ENCODE peak calls at places on chromosome 6, in four cellular contexts. Z is AG08395, I is neural crest cell, B is T1000. E is an unnamed sample.

GRCh38 chr6:63597142-63598000 is 25.1 kb downstream of the LOC128125822 start:
- DNase-seq in Z (peak; percentile 7), I (no peak), B (no peak), E (no peak)

GRCh38 chr6:109349419-109349987 is 32.8 kb downstream of the CD164 start:
- DNase-seq in Z (peak; percentile 79), I (no peak), B (no peak), E (no peak)

GRCh38 chr6:47810885-47811284 is 29.1 kb downstream of the OPN5 start:
- DNase-seq in Z (no peak), I (no peak), B (no peak), E (no peak)

GRCh38 chr6:149271348-149272340 is 45.9 kb upstream of the TAB2 start:
- DNase-seq in Z (no peak), I (no peak), B (no peak), E (no peak)

GRCh38 chr6:5078121-5078695 is 6.9 kb upstream of the PPP1R3G start:
- DNase-seq in Z (no peak), I (no peak), B (no peak), E (peak; percentile 41)

GRCh38 chr6:60687085-60687484 is 1598.9 kb downstream of the KHDRBS2 start:
- DNase-seq in Z (no peak), I (no peak), B (no peak), E (no peak)

GRCh38 chr6:4820704-4821276 is 44.6 kb downstream of the CDYL start:
- DNase-seq in Z (peak; percentile 84), I (no peak), B (no peak), E (no peak)

GRCh38 chr6:160428069-160428430 is 79.9 kb downstream of the SLC22A3 start:
- DNase-seq in Z (no peak), I (no peak), B (no peak), E (no peak)

GRCh38 chr6:90428514-90428913 is 131.9 kb upstream of the BACH2 start:
- DNase-seq in Z (no peak), I (no peak), B (no peak), E (no peak)

GRCh38 chr6:6915813-6916547 is 191.8 kb upstream of the RREB1 start:
- DNase-seq in Z (peak; percentile 49), I (no peak), B (no peak), E (no peak)

GRCh38 chr6:147132889-147133288 is 71.3 kb upstream of the STXBP5 start:
- DNase-seq in Z (no peak), I (no peak), B (no peak), E (no peak)

GRCh38 chr6:14129572-14129971 is 12.0 kb downstream of the CD83 start:
- DNase-seq in Z (peak; percentile 68), I (peak; percentile 30), B (no peak), E (peak; percentile 20)

GRCh38 chr6:33977606-33978438 is 168.1 kb downstream of the GRM4 start:
- DNase-seq in Z (no peak), I (no peak), B (no peak), E (no peak)

GRCh38 chr6:158766621-158767435 is 52.3 kb downstream of the EZR start:
- DNase-seq in Z (no peak), I (no peak), B (no peak), E (no peak)

E was measured in SW 1271.